ENCODE peak calls at places on chromosomes 7 and 10, in nine cellular contexts. C, S, A, M, B, F, R, D and P are unnamed samples.

GRCh38 chr7:120996333-120996982 is 7.9 kb downstream of the CPED1 start:
- DNase-seq in C (peak; percentile 91), S (peak; percentile 88), A (no peak), M (no peak), B (peak; percentile 87), F (no peak), R (peak; percentile 34), D (peak; percentile 83), P (peak; percentile 70)

GRCh38 chr7:595621-596010 is 76.0 kb upstream of the PDGFA start:
- DNase-seq in C (no peak), S (no peak), A (no peak), M (no peak), B (no peak), F (no peak), R (no peak), D (no peak), P (no peak)

GRCh38 chr7:97499204-97499603 is 232.7 kb upstream of the TAC1 start:
- DNase-seq in C (no peak), S (peak; percentile 27), A (no peak), M (no peak), B (no peak), F (no peak), R (peak; percentile 46), D (no peak), P (no peak)

GRCh38 chr10:84224411-84225028 is 824 bp downstream of the LRIT2 start:
- DNase-seq in C (no peak), S (no peak), A (no peak), M (no peak), B (no peak), F (no peak), R (no peak), D (no peak), P (no peak)

GRCh38 chr10:126536656-126537055 is 133.8 kb downstream of the C10orf90 start:
- DNase-seq in C (no peak), S (no peak), A (no peak), M (no peak), B (no peak), F (peak; percentile 77), R (no peak), D (no peak), P (no peak)

GRCh38 chr7:155166673-155167370 is 96.7 kb downstream of the HTR5A start:
- DNase-seq in C (peak; percentile 46), S (no peak), A (peak; percentile 90), M (no peak), B (peak; percentile 93), F (peak; percentile 85), R (peak; percentile 88), D (no peak), P (no peak)

GRCh38 chr7:16244469-16244868 is 176.9 kb downstream of the CRPPA start:
- DNase-seq in C (no peak), S (no peak), A (no peak), M (no peak), B (no peak), F (no peak), R (no peak), D (no peak), P (no peak)

GRCh38 chr7:73976761-73977625 is 51.0 kb upstream of the ELN start:
- DNase-seq in C (no peak), S (peak; percentile 16), A (no peak), M (peak; percentile 88), B (no peak), F (no peak), R (no peak), D (peak; percentile 12), P (no peak)

GRCh38 chr7:158814637-158815036 is 14.7 kb downstream of the ESYT2 start:
- DNase-seq in C (no peak), S (no peak), A (no peak), M (no peak), B (no peak), F (no peak), R (no peak), D (no peak), P (no peak)

GRCh38 chr7:42429339-42429738 is 192.3 kb upstream of the GLI3 start:
- DNase-seq in C (no peak), S (no peak), A (no peak), M (no peak), B (no peak), F (no peak), R (no peak), D (no peak), P (no peak)

GRCh38 chr7:142539901-142540300 is 209.4 kb upstream of the PRSS1 start:
- DNase-seq in C (peak; percentile 90), S (no peak), A (peak; percentile 55), M (no peak), B (peak; percentile 90), F (no peak), R (no peak), D (no peak), P (no peak)

GRCh38 chr7:5248201-5248885 is 34.4 kb upstream of the SLC29A4 start:
- DNase-seq in C (peak; percentile 21), S (peak; percentile 47), A (no peak), M (no peak), B (no peak), F (no peak), R (no peak), D (peak; percentile 80), P (peak; percentile 68)

GRCh38 chr10:108275895-108276685 is 1111.6 kb upstream of the SORCS1 start:
- DNase-seq in C (no peak), S (no peak), A (no peak), M (no peak), B (peak; percentile 1), F (no peak), R (peak; percentile 44), D (no peak), P (no peak)

GRCh38 chr10:59320370-59320769 is 42.0 kb downstream of the FAM13C start:
- DNase-seq in C (no peak), S (no peak), A (no peak), M (no peak), B (no peak), F (no peak), R (no peak), D (no peak), P (no peak)

GRCh38 chr7:112452102-112452888 is 2.0 kb downstream of the IFRD1 start:
- DNase-seq in C (peak; percentile 42), S (peak; percentile 35), A (no peak), M (no peak), B (peak; percentile 57), F (no peak), R (peak; percentile 15), D (peak; percentile 48), P (no peak)

GRCh38 chr7:12705878-12706277 is 18.4 kb downstream of the ARL4A start:
- DNase-seq in C (no peak), S (no peak), A (no peak), M (no peak), B (peak; percentile 31), F (no peak), R (no peak), D (no peak), P (no peak)

GRCh38 chr10:50635286-50635685 is 11.5 kb upstream of the SGMS1 start:
- DNase-seq in C (peak; percentile 94), S (no peak), A (no peak), M (no peak), B (peak; percentile 96), F (peak; percentile 31), R (no peak), D (no peak), P (no peak)

GRCh38 chr7:40027545-40027944 is 77.5 kb downstream of the CDK13 start:
- DNase-seq in C (no peak), S (no peak), A (no peak), M (no peak), B (no peak), F (no peak), R (no peak), D (no peak), P (no peak)

GRCh38 chr10:101161494-101162299 is 30.6 kb downstream of the TLX1 start:
- DNase-seq in C (peak; percentile 65), S (peak; percentile 76), A (peak; percentile 14), M (no peak), B (peak; percentile 59), F (peak; percentile 93), R (peak; percentile 74), D (peak; percentile 68), P (peak; percentile 33)
- H3K4me3 ChIP-seq in C (peak overlapping the region; percentile 28), S (no peak overlapping the region), A (peak overlapping the region; percentile 38), M (peak overlapping the region; percentile 27), B (peak overlapping the region; percentile 65), F (peak overlapping the region; percentile 57), R (no peak overlapping the region), D (no peak overlapping the region), P (peak overlapping the region; percentile 54)

GRCh38 chr10:71597821-71598498 is 121.6 kb downstream of the C10orf105 start:
- DNase-seq in C (no peak), S (peak; percentile 33), A (no peak), M (no peak), B (no peak), F (no peak), R (peak; percentile 23), D (peak; percentile 45), P (no peak)

GRCh38 chr10:71598673-71599072 is 120.9 kb downstream of the C10orf105 start:
- DNase-seq in C (no peak), S (peak; percentile 65), A (peak; percentile 17), M (no peak), B (peak; percentile 18), F (peak; percentile 95), R (no peak), D (peak; percentile 72), P (no peak)

GRCh38 chr10:71601273-71601672 is 118.3 kb downstream of the C10orf105 start:
- DNase-seq in C (no peak), S (no peak), A (no peak), M (no peak), B (no peak), F (no peak), R (no peak), D (no peak), P (no peak)

GRCh38 chr10:71600856-71601255 is 118.7 kb downstream of the C10orf105 start:
- DNase-seq in C (peak; percentile 55), S (no peak), A (peak; percentile 59), M (no peak), B (peak; percentile 87), F (no peak), R (no peak), D (no peak), P (no peak)

GRCh38 chr10:71599518-71599917 is 120.1 kb downstream of the C10orf105 start:
- DNase-seq in C (no peak), S (no peak), A (no peak), M (no peak), B (no peak), F (no peak), R (no peak), D (no peak), P (no peak)
- TF ChIP-seq CTCF in C (no peak), S (no peak), A (no peak), M (no peak), B (no peak), F (no peak), R (no peak), D (no peak), P (no peak)

DNA sequence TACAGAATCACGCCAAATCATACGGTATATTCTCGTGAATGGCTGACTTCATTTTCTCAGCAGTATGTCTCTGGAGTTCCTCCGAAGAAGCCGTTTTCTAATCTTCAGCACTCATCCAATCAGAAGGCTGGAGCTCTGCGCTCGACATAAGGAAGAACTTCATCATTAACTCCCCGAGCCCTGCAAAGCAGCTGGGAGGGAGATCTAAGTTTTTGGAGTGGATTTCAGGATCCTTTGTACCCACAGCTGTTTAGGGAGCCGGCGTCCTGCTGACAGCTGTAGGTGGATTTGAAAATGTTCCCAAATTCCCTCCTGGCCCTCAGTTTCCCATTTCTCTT is 40.7 kb upstream of the SDK1 start:
- DNase-seq in C (peak; percentile 41), S (no peak), A (no peak), M (no peak), B (peak; percentile 56), F (no peak), R (no peak), D (no peak), P (no peak)
- H3K4me3 ChIP-seq in C (peak overlapping the region; percentile 46), S (peak overlapping the region; percentile 17), A (peak overlapping the region; percentile 37), M (peak overlapping the region; percentile 36), B (peak overlapping the region; percentile 45), F (peak overlapping the region; percentile 63), R (no peak overlapping the region), D (peak overlapping the region; percentile 35), P (peak overlapping the region; percentile 54)

GRCh38 chr7:22090512-22090911 is 144.8 kb upstream of the CDCA7L start:
- DNase-seq in C (no peak), S (no peak), A (no peak), M (no peak), B (no peak), F (no peak), R (no peak), D (no peak), P (no peak)
- TF ChIP-seq CTCF in C (no peak), S (no peak), A (no peak), M (no peak), B (no peak), F (no peak), R (no peak), D (no peak), P (no peak)